ENCODE peak calls at places on chromosomes 3 and 15, in five cellular contexts. One of them, this sample, is unnamed. For H3K4me1 and H3K27me3, the result is how much of the 10 kb centered on the place peaks cover.

GRCh38 chr3:180680097-180680430 is 775 bp upstream of the CCDC39 start:
- DNase-seq in GM23338: peak
- DNase-seq in HepG2: no peak
- DNase-seq in fibroblast of lung: peak
- DNase-seq in pancreas: no peak
- DNase-seq in this sample: no peak

GRCh38 chr3:14047027-14047426 is 77.6 kb downstream of the CHCHD4 start:
- DNase-seq in HepG2: no peak
- DNase-seq in fibroblast of lung: no peak
- DNase-seq in GM23338: no peak
- DNase-seq in pancreas: no peak
- DNase-seq in this sample: no peak

GRCh38 chr3:128572644-128573105 is 77.9 kb downstream of the RPN1 start:
- DNase-seq in fibroblast of lung: no peak
- DNase-seq in GM23338: peak
- DNase-seq in pancreas: no peak
- DNase-seq in HepG2: peak
- DNase-seq in this sample: no peak

GRCh38 chr3:188776447-188776846 is 395.3 kb upstream of the TPRG1 start:
- DNase-seq in HepG2: no peak
- DNase-seq in GM23338: no peak
- DNase-seq in pancreas: no peak
- DNase-seq in fibroblast of lung: no peak
- DNase-seq in this sample: no peak

GRCh38 chr3:13253208-13253937 is 166.7 kb downstream of the NUP210 start:
- DNase-seq in pancreas: no peak
- DNase-seq in GM23338: no peak
- DNase-seq in HepG2: no peak
- DNase-seq in fibroblast of lung: no peak
- DNase-seq in this sample: no peak

GRCh38 chr15:67825880-67826716 is 789 bp downstream of the SKOR1 start:
- DNase-seq in pancreas: peak
- DNase-seq in fibroblast of lung: no peak
- DNase-seq in GM23338: peak
- DNase-seq in HepG2: no peak
- DNase-seq in this sample: no peak

GRCh38 chr3:4394048-4394447 is 73.0 kb downstream of the SUMF1 start:
- DNase-seq in HepG2: no peak
- DNase-seq in fibroblast of lung: peak
- DNase-seq in GM23338: no peak
- DNase-seq in pancreas: no peak
- DNase-seq in this sample: no peak

GRCh38 chr3:66393486-66394260 is 107.1 kb downstream of the LRIG1 start:
- DNase-seq in pancreas: no peak
- DNase-seq in fibroblast of lung: no peak
- DNase-seq in HepG2: no peak
- DNase-seq in GM23338: no peak
- DNase-seq in this sample: peak

GRCh38 chr3:150194957-150195356 is 213.1 kb upstream of the TSC22D2 start:
- DNase-seq in HepG2: no peak
- DNase-seq in GM23338: no peak
- DNase-seq in fibroblast of lung: no peak
- DNase-seq in pancreas: no peak
- DNase-seq in this sample: no peak

GRCh38 chr15:58115692-58116091 is 22.5 kb upstream of the AQP9 start:
- DNase-seq in pancreas: no peak
- DNase-seq in HepG2: peak
- DNase-seq in GM23338: peak
- DNase-seq in fibroblast of lung: peak
- DNase-seq in this sample: no peak

GRCh38 chr3:10380906-10381795 is 60.2 kb upstream of the SEC13 start:
- DNase-seq in pancreas: peak
- DNase-seq in GM23338: no peak
- DNase-seq in fibroblast of lung: peak
- DNase-seq in HepG2: no peak
- DNase-seq in this sample: no peak

GRCh38 chr15:66838671-66839239 is 136.7 kb downstream of the SMAD6 start:
- DNase-seq in fibroblast of lung: peak
- DNase-seq in pancreas: no peak
- DNase-seq in GM23338: peak
- DNase-seq in HepG2: peak
- DNase-seq in this sample: no peak

GRCh38 chr3:38227989-38228388 is 37.6 kb upstream of the SLC22A13 start:
- DNase-seq in pancreas: no peak
- DNase-seq in GM23338: no peak
- DNase-seq in fibroblast of lung: peak
- DNase-seq in HepG2: no peak
- DNase-seq in this sample: no peak

GRCh38 chr3:141191097-141191749 is 40.4 kb upstream of the PXYLP1 start:
- DNase-seq in GM23338: no peak
- DNase-seq in HepG2: no peak
- DNase-seq in pancreas: no peak
- DNase-seq in fibroblast of lung: peak
- DNase-seq in this sample: no peak

GRCh38 chr3:89059201-89059600 is 48.2 kb upstream of the EPHA3 start:
- DNase-seq in HepG2: no peak
- DNase-seq in GM23338: no peak
- DNase-seq in pancreas: no peak
- DNase-seq in fibroblast of lung: peak
- DNase-seq in this sample: no peak

GRCh38 chr3:17686613-17687012 is 55.8 kb downstream of the TBC1D5 start:
- DNase-seq in pancreas: no peak
- DNase-seq in HepG2: peak
- DNase-seq in GM23338: peak
- DNase-seq in fibroblast of lung: peak
- DNase-seq in this sample: no peak

GRCh38 chr15:94777037-94777436 is 545.7 kb downstream of the MCTP2 start:
- DNase-seq in pancreas: no peak
- DNase-seq in fibroblast of lung: no peak
- DNase-seq in GM23338: no peak
- DNase-seq in HepG2: no peak
- DNase-seq in this sample: no peak

GRCh38 chr15:42931702-42932486 is 11.3 kb upstream of the TTBK2 start:
- DNase-seq in GM23338: no peak
- DNase-seq in HepG2: no peak
- DNase-seq in pancreas: no peak
- DNase-seq in fibroblast of lung: no peak
- DNase-seq in this sample: no peak

GRCh38 chr3:109396811-109397210 is 59.5 kb upstream of the DPPA4 start:
- DNase-seq in pancreas: no peak
- DNase-seq in fibroblast of lung: no peak
- DNase-seq in HepG2: no peak
- DNase-seq in GM23338: no peak
- DNase-seq in this sample: no peak

GRCh38 chr3:13879946-13880810 is at the start of gene WNT7A:
- DNase-seq in HepG2: no peak
- DNase-seq in pancreas: peak
- DNase-seq in GM23338: peak
- DNase-seq in fibroblast of lung: no peak
- DNase-seq in this sample: no peak

GRCh38 chr3:195033531-195034091 is 237.3 kb downstream of the XXYLT1 start:
- DNase-seq in fibroblast of lung: no peak
- DNase-seq in GM23338: no peak
- DNase-seq in pancreas: no peak
- DNase-seq in HepG2: peak
- DNase-seq in this sample: no peak

GRCh38 chr15:100125627-100126231 is 216.0 kb downstream of the ADAMTS17 start:
- DNase-seq in HepG2: no peak
- DNase-seq in fibroblast of lung: peak
- DNase-seq in pancreas: no peak
- DNase-seq in GM23338: no peak
- DNase-seq in this sample: peak

GRCh38 chr3:142664819-142665218 is 59.0 kb upstream of the TRPC1 start:
- DNase-seq in pancreas: no peak
- DNase-seq in HepG2: peak
- DNase-seq in fibroblast of lung: no peak
- DNase-seq in GM23338: peak
- DNase-seq in this sample: no peak

GRCh38 chr3:54784021-54784420 is 143.8 kb downstream of the LRTM1 start:
- DNase-seq in HepG2: no peak
- DNase-seq in fibroblast of lung: no peak
- DNase-seq in GM23338: no peak
- DNase-seq in pancreas: no peak
- DNase-seq in this sample: no peak

GRCh38 chr3:62332771-62333381 is 40.5 kb downstream of the FEZF2 start:
- DNase-seq in pancreas: no peak
- DNase-seq in HepG2: no peak
- DNase-seq in GM23338: peak
- DNase-seq in fibroblast of lung: peak
- DNase-seq in this sample: no peak

GRCh38 chr15:51401872-51402517 is 60.5 kb downstream of the GLDN start:
- DNase-seq in fibroblast of lung: peak
- DNase-seq in GM23338: peak
- DNase-seq in HepG2: peak
- DNase-seq in pancreas: no peak
- DNase-seq in this sample: peak

GRCh38 chr3:11718582-11719405 is 75.1 kb upstream of the VGLL4 start:
- DNase-seq in pancreas: peak
- DNase-seq in HepG2: peak
- DNase-seq in fibroblast of lung: peak
- DNase-seq in GM23338: peak
- DNase-seq in this sample: peak

GRCh38 chr3:158460929-158461328 is 110.1 kb upstream of the MLF1 start:
- DNase-seq in pancreas: no peak
- DNase-seq in GM23338: no peak
- DNase-seq in HepG2: no peak
- DNase-seq in fibroblast of lung: peak
- DNase-seq in this sample: no peak

GRCh38 chr3:174403831-174404230 is 455.3 kb upstream of the NAALADL2 start:
- DNase-seq in fibroblast of lung: no peak
- DNase-seq in GM23338: no peak
- DNase-seq in HepG2: no peak
- DNase-seq in pancreas: no peak
- DNase-seq in this sample: no peak

GRCh38 chr3:174398761-174399160 is 460.4 kb upstream of the NAALADL2 start:
- DNase-seq in HepG2: no peak
- DNase-seq in fibroblast of lung: no peak
- DNase-seq in pancreas: no peak
- DNase-seq in GM23338: no peak
- DNase-seq in this sample: no peak

GRCh38 chr3:174397848-174398247 is 461.3 kb upstream of the NAALADL2 start:
- DNase-seq in HepG2: peak
- DNase-seq in pancreas: no peak
- DNase-seq in fibroblast of lung: peak
- DNase-seq in GM23338: peak
- DNase-seq in this sample: no peak
- TF ChIP-seq CTCF in HepG2: no peak
- TF ChIP-seq CTCF in pancreas: peak
- TF ChIP-seq CTCF in fibroblast of lung: peak
- TF ChIP-seq CTCF in GM23338: peak
- TF ChIP-seq CTCF in this sample: peak

GRCh38 chr15:92821491-92822116 is 78.5 kb upstream of the CHD2 start:
- DNase-seq in fibroblast of lung: no peak
- DNase-seq in GM23338: no peak
- DNase-seq in pancreas: no peak
- DNase-seq in HepG2: no peak
- DNase-seq in this sample: no peak
- H3K4me1 ChIP-seq in fibroblast of lung: under half
- H3K4me1 ChIP-seq in GM23338: half or more
- H3K4me1 ChIP-seq in pancreas: under half
- H3K4me1 ChIP-seq in HepG2: half or more
- H3K4me1 ChIP-seq in this sample: under half

DNA sequence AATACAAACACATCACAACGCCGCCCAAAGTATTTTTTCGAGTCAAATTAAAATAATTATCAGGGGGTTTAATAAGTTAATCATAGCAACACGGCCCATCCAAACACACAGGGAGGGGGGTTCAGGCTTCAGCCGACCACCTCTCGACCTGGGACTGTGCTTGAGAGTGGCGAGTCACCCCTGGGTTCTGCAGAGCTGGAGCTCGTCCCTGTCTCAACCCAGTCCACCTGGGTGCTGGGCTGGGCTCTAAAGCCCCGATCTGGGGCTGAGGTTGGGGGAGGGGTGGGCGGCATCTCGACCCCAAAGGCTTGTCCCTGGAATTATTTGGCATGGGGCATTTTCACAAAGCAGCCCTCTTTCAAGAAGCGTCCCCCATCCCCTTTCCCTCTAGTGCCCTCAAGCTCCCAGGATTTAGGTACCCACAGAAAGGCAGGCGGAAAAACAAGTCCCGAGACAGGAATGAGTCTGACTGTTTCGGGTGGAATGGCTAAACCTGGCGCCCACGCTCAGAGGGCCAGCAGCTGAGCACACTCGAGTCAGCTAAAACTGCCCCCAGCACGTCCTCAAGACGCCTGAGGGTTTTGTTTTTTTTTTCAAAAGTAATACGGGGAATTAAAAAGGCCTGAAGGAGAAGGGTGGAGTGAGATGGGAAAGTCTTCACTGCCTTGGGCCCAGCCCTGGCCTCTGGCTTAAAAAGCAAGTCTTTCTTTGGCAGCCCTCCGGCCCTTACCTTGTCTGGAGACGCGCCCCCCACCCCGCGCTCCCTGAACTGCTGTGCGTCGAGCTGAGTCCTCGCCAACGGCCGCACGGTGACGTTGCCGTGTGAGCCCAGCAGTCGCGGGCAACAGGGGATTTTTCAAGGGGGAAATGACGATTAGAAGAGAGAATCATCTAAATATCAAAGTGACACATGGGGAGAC is 32.5 kb downstream of the NR2F2 start:
- DNase-seq in HepG2: no peak
- DNase-seq in GM23338: peak
- DNase-seq in fibroblast of lung: no peak
- DNase-seq in pancreas: no peak
- DNase-seq in this sample: no peak
- H3K27me3 ChIP-seq in HepG2: under half
- H3K27me3 ChIP-seq in GM23338: half or more
- H3K27me3 ChIP-seq in fibroblast of lung: under half
- H3K27me3 ChIP-seq in pancreas: under half
- H3K27me3 ChIP-seq in this sample: under half

GRCh38 chr15:39404767-39405173 is 176.1 kb upstream of the THBS1 start:
- DNase-seq in fibroblast of lung: peak
- DNase-seq in pancreas: no peak
- DNase-seq in GM23338: no peak
- DNase-seq in HepG2: no peak
- DNase-seq in this sample: no peak

GRCh38 chr15:39409876-39410505 is 170.9 kb upstream of the THBS1 start:
- DNase-seq in fibroblast of lung: no peak
- DNase-seq in GM23338: no peak
- DNase-seq in HepG2: no peak
- DNase-seq in pancreas: no peak
- DNase-seq in this sample: no peak

GRCh38 chr15:39406485-39406884 is 174.4 kb upstream of the THBS1 start:
- DNase-seq in HepG2: no peak
- DNase-seq in GM23338: no peak
- DNase-seq in pancreas: no peak
- DNase-seq in fibroblast of lung: no peak
- DNase-seq in this sample: no peak

GRCh38 chr15:39403674-39404117 is 177.2 kb upstream of the THBS1 start:
- DNase-seq in HepG2: peak
- DNase-seq in pancreas: no peak
- DNase-seq in fibroblast of lung: peak
- DNase-seq in GM23338: no peak
- DNase-seq in this sample: no peak

DNA sequence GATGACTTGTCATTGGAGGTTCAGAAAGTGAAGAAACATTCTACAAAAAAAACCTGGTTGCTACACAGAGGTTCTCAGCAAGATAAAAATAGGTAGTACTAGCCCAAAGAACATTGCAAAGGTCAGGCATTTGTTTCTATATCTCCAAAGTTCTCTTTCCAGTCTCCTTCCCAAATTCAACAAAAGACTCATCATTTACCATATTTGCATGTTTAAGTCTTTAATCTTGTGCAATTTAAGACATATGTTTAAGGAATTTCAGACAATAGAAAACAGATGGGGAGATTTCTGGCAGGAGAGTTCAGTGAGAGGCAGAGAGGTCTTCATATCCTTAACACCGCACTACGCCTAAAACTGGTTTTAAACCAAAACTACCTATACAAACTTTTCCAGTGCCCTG is 173.8 kb upstream of the THBS1 start:
- DNase-seq in pancreas: no peak
- DNase-seq in fibroblast of lung: no peak
- DNase-seq in HepG2: no peak
- DNase-seq in GM23338: no peak
- DNase-seq in this sample: no peak
- TF ChIP-seq CTCF in pancreas: no peak
- TF ChIP-seq CTCF in fibroblast of lung: no peak
- TF ChIP-seq CTCF in HepG2: no peak
- TF ChIP-seq CTCF in GM23338: no peak
- TF ChIP-seq CTCF in this sample: no peak